ENCODE peak calls at places on chromosomes 11 and 22, in nine cellular contexts. One of them, this sample, is unnamed.

GRCh38 chr22:31891366-31892079 is 52.8 kb upstream of the YWHAH start:
- DNase-seq in NCI-H345: no peak
- DNase-seq in fibroblast of lung: peak
- DNase-seq in GM13977: no peak
- DNase-seq in stomach: no peak
- DNase-seq in GM04504: no peak
- DNase-seq in left lobe of liver: no peak
- DNase-seq in upper lobe of right lung: no peak
- DNase-seq in activated CD8-positive, alpha-beta T cell treated with anti-CD3 and anti-CD28 coated beads for 36 hours: no peak
- DNase-seq in this sample: no peak

GRCh38 chr11:33936745-33937612 is 45.1 kb upstream of the LMO2 start:
- DNase-seq in NCI-H345: peak
- DNase-seq in fibroblast of lung: peak
- DNase-seq in GM13977: no peak
- DNase-seq in stomach: no peak
- DNase-seq in GM04504: peak
- DNase-seq in left lobe of liver: peak
- DNase-seq in upper lobe of right lung: no peak
- DNase-seq in activated CD8-positive, alpha-beta T cell treated with anti-CD3 and anti-CD28 coated beads for 36 hours: no peak
- DNase-seq in this sample: no peak

GRCh38 chr11:92837595-92837994 is 131.9 kb upstream of the MTNR1B start:
- DNase-seq in NCI-H345: peak
- DNase-seq in fibroblast of lung: no peak
- DNase-seq in GM13977: no peak
- DNase-seq in stomach: no peak
- DNase-seq in GM04504: no peak
- DNase-seq in left lobe of liver: no peak
- DNase-seq in upper lobe of right lung: no peak
- DNase-seq in activated CD8-positive, alpha-beta T cell treated with anti-CD3 and anti-CD28 coated beads for 36 hours: no peak
- DNase-seq in this sample: no peak

GRCh38 chr11:9893474-9893873 is 229.6 kb downstream of the SWAP70 start:
- DNase-seq in NCI-H345: no peak
- DNase-seq in fibroblast of lung: peak
- DNase-seq in GM13977: no peak
- DNase-seq in stomach: no peak
- DNase-seq in GM04504: no peak
- DNase-seq in left lobe of liver: no peak
- DNase-seq in upper lobe of right lung: no peak
- DNase-seq in activated CD8-positive, alpha-beta T cell treated with anti-CD3 and anti-CD28 coated beads for 36 hours: no peak
- DNase-seq in this sample: no peak

GRCh38 chr11:123235117-123235686 is 40.2 kb upstream of the CLMP start:
- DNase-seq in NCI-H345: no peak
- DNase-seq in fibroblast of lung: no peak
- DNase-seq in GM13977: no peak
- DNase-seq in stomach: peak
- DNase-seq in GM04504: no peak
- DNase-seq in left lobe of liver: no peak
- DNase-seq in upper lobe of right lung: no peak
- DNase-seq in activated CD8-positive, alpha-beta T cell treated with anti-CD3 and anti-CD28 coated beads for 36 hours: peak
- DNase-seq in this sample: no peak

GRCh38 chr22:24978308-24978707 is 25.8 kb downstream of the KIAA1671 start:
- DNase-seq in NCI-H345: no peak
- DNase-seq in fibroblast of lung: no peak
- DNase-seq in GM13977: no peak
- DNase-seq in stomach: no peak
- DNase-seq in GM04504: no peak
- DNase-seq in left lobe of liver: no peak
- DNase-seq in upper lobe of right lung: no peak
- DNase-seq in activated CD8-positive, alpha-beta T cell treated with anti-CD3 and anti-CD28 coated beads for 36 hours: no peak
- DNase-seq in this sample: no peak

GRCh38 chr11:96152623-96153022 is 190.4 kb downstream of the MAML2 start:
- DNase-seq in NCI-H345: no peak
- DNase-seq in fibroblast of lung: peak
- DNase-seq in GM13977: no peak
- DNase-seq in stomach: no peak
- DNase-seq in GM04504: no peak
- DNase-seq in left lobe of liver: no peak
- DNase-seq in upper lobe of right lung: no peak
- DNase-seq in activated CD8-positive, alpha-beta T cell treated with anti-CD3 and anti-CD28 coated beads for 36 hours: no peak
- DNase-seq in this sample: peak

GRCh38 chr11:122267602-122268001 is 151.6 kb upstream of the BLID start:
- DNase-seq in NCI-H345: no peak
- DNase-seq in fibroblast of lung: peak
- DNase-seq in GM13977: no peak
- DNase-seq in stomach: no peak
- DNase-seq in GM04504: peak
- DNase-seq in left lobe of liver: no peak
- DNase-seq in upper lobe of right lung: no peak
- DNase-seq in activated CD8-positive, alpha-beta T cell treated with anti-CD3 and anti-CD28 coated beads for 36 hours: no peak
- DNase-seq in this sample: no peak

GRCh38 chr11:1005913-1006312 is 30.6 kb downstream of the MUC6 start:
- DNase-seq in NCI-H345: peak
- DNase-seq in fibroblast of lung: no peak
- DNase-seq in GM13977: no peak
- DNase-seq in stomach: peak
- DNase-seq in GM04504: no peak
- DNase-seq in left lobe of liver: no peak
- DNase-seq in upper lobe of right lung: no peak
- DNase-seq in activated CD8-positive, alpha-beta T cell treated with anti-CD3 and anti-CD28 coated beads for 36 hours: no peak
- DNase-seq in this sample: no peak

GRCh38 chr11:126115253-126115540 is 52.5 kb upstream of the CDON start:
- DNase-seq in NCI-H345: peak
- DNase-seq in fibroblast of lung: no peak
- DNase-seq in GM13977: no peak
- DNase-seq in stomach: peak
- DNase-seq in GM04504: no peak
- DNase-seq in left lobe of liver: peak
- DNase-seq in upper lobe of right lung: peak
- DNase-seq in activated CD8-positive, alpha-beta T cell treated with anti-CD3 and anti-CD28 coated beads for 36 hours: no peak
- DNase-seq in this sample: no peak

GRCh38 chr11:20154381-20154780 is 5.9 kb downstream of the DBX1 start:
- DNase-seq in NCI-H345: no peak
- DNase-seq in fibroblast of lung: peak
- DNase-seq in GM13977: no peak
- DNase-seq in stomach: no peak
- DNase-seq in GM04504: peak
- DNase-seq in left lobe of liver: no peak
- DNase-seq in upper lobe of right lung: no peak
- DNase-seq in activated CD8-positive, alpha-beta T cell treated with anti-CD3 and anti-CD28 coated beads for 36 hours: no peak
- DNase-seq in this sample: no peak

GRCh38 chr11:196786-197731 is 4.2 kb downstream of the SCGB1C1 start:
- DNase-seq in NCI-H345: no peak
- DNase-seq in fibroblast of lung: no peak
- DNase-seq in GM13977: no peak
- DNase-seq in stomach: peak
- DNase-seq in GM04504: no peak
- DNase-seq in left lobe of liver: peak
- DNase-seq in upper lobe of right lung: peak
- DNase-seq in activated CD8-positive, alpha-beta T cell treated with anti-CD3 and anti-CD28 coated beads for 36 hours: no peak
- DNase-seq in this sample: no peak

GRCh38 chr11:114082767-114083181 is 23.3 kb downstream of the ZBTB16 start:
- DNase-seq in NCI-H345: no peak
- DNase-seq in fibroblast of lung: no peak
- DNase-seq in GM13977: no peak
- DNase-seq in stomach: no peak
- DNase-seq in GM04504: no peak
- DNase-seq in left lobe of liver: peak
- DNase-seq in upper lobe of right lung: no peak
- DNase-seq in activated CD8-positive, alpha-beta T cell treated with anti-CD3 and anti-CD28 coated beads for 36 hours: no peak
- DNase-seq in this sample: no peak

GRCh38 chr11:11186249-11186648 is 166.8 kb downstream of the CSNK2A3 start:
- DNase-seq in NCI-H345: no peak
- DNase-seq in fibroblast of lung: peak
- DNase-seq in GM13977: no peak
- DNase-seq in stomach: no peak
- DNase-seq in GM04504: no peak
- DNase-seq in left lobe of liver: no peak
- DNase-seq in upper lobe of right lung: no peak
- DNase-seq in activated CD8-positive, alpha-beta T cell treated with anti-CD3 and anti-CD28 coated beads for 36 hours: no peak
- DNase-seq in this sample: no peak

GRCh38 chr22:19958083-19959042 is 16.7 kb upstream of the TXNRD2 start:
- DNase-seq in NCI-H345: no peak
- DNase-seq in fibroblast of lung: peak
- DNase-seq in GM13977: no peak
- DNase-seq in stomach: no peak
- DNase-seq in GM04504: peak
- DNase-seq in left lobe of liver: no peak
- DNase-seq in upper lobe of right lung: no peak
- DNase-seq in activated CD8-positive, alpha-beta T cell treated with anti-CD3 and anti-CD28 coated beads for 36 hours: no peak
- DNase-seq in this sample: no peak

GRCh38 chr11:17387280-17387679 is 1.2 kb downstream of the KCNJ11 start:
- DNase-seq in NCI-H345: no peak
- DNase-seq in fibroblast of lung: no peak
- DNase-seq in GM13977: no peak
- DNase-seq in stomach: no peak
- DNase-seq in GM04504: no peak
- DNase-seq in left lobe of liver: no peak
- DNase-seq in upper lobe of right lung: no peak
- DNase-seq in activated CD8-positive, alpha-beta T cell treated with anti-CD3 and anti-CD28 coated beads for 36 hours: no peak
- DNase-seq in this sample: no peak

GRCh38 chr11:67321313-67321871 is 18.1 kb downstream of the SSH3 start:
- DNase-seq in NCI-H345: no peak
- DNase-seq in fibroblast of lung: no peak
- DNase-seq in GM13977: no peak
- DNase-seq in stomach: no peak
- DNase-seq in GM04504: no peak
- DNase-seq in left lobe of liver: no peak
- DNase-seq in upper lobe of right lung: no peak
- DNase-seq in activated CD8-positive, alpha-beta T cell treated with anti-CD3 and anti-CD28 coated beads for 36 hours: no peak
- DNase-seq in this sample: no peak

GRCh38 chr11:130071211-130071712 is 1.6 kb downstream of the APLP2 start:
- DNase-seq in NCI-H345: no peak
- DNase-seq in fibroblast of lung: peak
- DNase-seq in GM13977: no peak
- DNase-seq in stomach: no peak
- DNase-seq in GM04504: no peak
- DNase-seq in left lobe of liver: no peak
- DNase-seq in upper lobe of right lung: no peak
- DNase-seq in activated CD8-positive, alpha-beta T cell treated with anti-CD3 and anti-CD28 coated beads for 36 hours: no peak
- DNase-seq in this sample: peak

GRCh38 chr11:112797653-112798293 is 163.4 kb upstream of the NCAM1 start:
- DNase-seq in NCI-H345: no peak
- DNase-seq in fibroblast of lung: peak
- DNase-seq in GM13977: peak
- DNase-seq in stomach: peak
- DNase-seq in GM04504: no peak
- DNase-seq in left lobe of liver: no peak
- DNase-seq in upper lobe of right lung: no peak
- DNase-seq in activated CD8-positive, alpha-beta T cell treated with anti-CD3 and anti-CD28 coated beads for 36 hours: peak
- DNase-seq in this sample: peak

GRCh38 chr22:27113211-27114030 is 456.0 kb downstream of the MIAT start:
- DNase-seq in NCI-H345: no peak
- DNase-seq in fibroblast of lung: peak
- DNase-seq in GM13977: no peak
- DNase-seq in stomach: peak
- DNase-seq in GM04504: peak
- DNase-seq in left lobe of liver: no peak
- DNase-seq in upper lobe of right lung: no peak
- DNase-seq in activated CD8-positive, alpha-beta T cell treated with anti-CD3 and anti-CD28 coated beads for 36 hours: peak
- DNase-seq in this sample: peak

GRCh38 chr11:112761911-112762685 is 199.1 kb upstream of the NCAM1 start:
- DNase-seq in NCI-H345: no peak
- DNase-seq in fibroblast of lung: no peak
- DNase-seq in GM13977: no peak
- DNase-seq in stomach: no peak
- DNase-seq in GM04504: no peak
- DNase-seq in left lobe of liver: no peak
- DNase-seq in upper lobe of right lung: no peak
- DNase-seq in activated CD8-positive, alpha-beta T cell treated with anti-CD3 and anti-CD28 coated beads for 36 hours: no peak
- DNase-seq in this sample: no peak

GRCh38 chr11:104813532-104813931 is 84.7 kb downstream of the CASP12 start:
- DNase-seq in NCI-H345: no peak
- DNase-seq in fibroblast of lung: no peak
- DNase-seq in GM13977: no peak
- DNase-seq in stomach: no peak
- DNase-seq in GM04504: no peak
- DNase-seq in left lobe of liver: no peak
- DNase-seq in upper lobe of right lung: no peak
- DNase-seq in activated CD8-positive, alpha-beta T cell treated with anti-CD3 and anti-CD28 coated beads for 36 hours: no peak
- DNase-seq in this sample: no peak

GRCh38 chr11:130211781-130212401 is 52.3 kb downstream of the ST14 start:
- DNase-seq in NCI-H345: no peak
- DNase-seq in fibroblast of lung: no peak
- DNase-seq in GM13977: peak
- DNase-seq in stomach: peak
- DNase-seq in GM04504: no peak
- DNase-seq in left lobe of liver: peak
- DNase-seq in upper lobe of right lung: peak
- DNase-seq in activated CD8-positive, alpha-beta T cell treated with anti-CD3 and anti-CD28 coated beads for 36 hours: no peak
- DNase-seq in this sample: no peak

GRCh38 chr22:30382340-30382739 is 4.9 kb downstream of the RNF215 start:
- DNase-seq in NCI-H345: no peak
- DNase-seq in fibroblast of lung: no peak
- DNase-seq in GM13977: no peak
- DNase-seq in stomach: no peak
- DNase-seq in GM04504: no peak
- DNase-seq in left lobe of liver: no peak
- DNase-seq in upper lobe of right lung: no peak
- DNase-seq in activated CD8-positive, alpha-beta T cell treated with anti-CD3 and anti-CD28 coated beads for 36 hours: no peak
- DNase-seq in this sample: no peak

GRCh38 chr11:2519879-2520735 is 75.3 kb downstream of the KCNQ1 start:
- DNase-seq in NCI-H345: no peak
- DNase-seq in fibroblast of lung: no peak
- DNase-seq in GM13977: no peak
- DNase-seq in stomach: peak
- DNase-seq in GM04504: no peak
- DNase-seq in left lobe of liver: peak
- DNase-seq in upper lobe of right lung: peak
- DNase-seq in activated CD8-positive, alpha-beta T cell treated with anti-CD3 and anti-CD28 coated beads for 36 hours: no peak
- DNase-seq in this sample: no peak

GRCh38 chr11:77374611-77375031 is 73.1 kb upstream of the GDPD4 start:
- DNase-seq in NCI-H345: no peak
- DNase-seq in fibroblast of lung: peak
- DNase-seq in GM13977: no peak
- DNase-seq in stomach: no peak
- DNase-seq in GM04504: no peak
- DNase-seq in left lobe of liver: no peak
- DNase-seq in upper lobe of right lung: no peak
- DNase-seq in activated CD8-positive, alpha-beta T cell treated with anti-CD3 and anti-CD28 coated beads for 36 hours: no peak
- DNase-seq in this sample: no peak

GRCh38 chr11:2258501-2259465 is 11.6 kb downstream of the ASCL2 start:
- DNase-seq in NCI-H345: no peak
- DNase-seq in fibroblast of lung: no peak
- DNase-seq in GM13977: no peak
- DNase-seq in stomach: peak
- DNase-seq in GM04504: no peak
- DNase-seq in left lobe of liver: no peak
- DNase-seq in upper lobe of right lung: no peak
- DNase-seq in activated CD8-positive, alpha-beta T cell treated with anti-CD3 and anti-CD28 coated beads for 36 hours: no peak
- DNase-seq in this sample: no peak

GRCh38 chr22:26894766-26895485 is 237.5 kb downstream of the MIAT start:
- DNase-seq in NCI-H345: peak
- DNase-seq in fibroblast of lung: peak
- DNase-seq in GM13977: no peak
- DNase-seq in stomach: no peak
- DNase-seq in GM04504: peak
- DNase-seq in left lobe of liver: no peak
- DNase-seq in upper lobe of right lung: no peak
- DNase-seq in activated CD8-positive, alpha-beta T cell treated with anti-CD3 and anti-CD28 coated beads for 36 hours: peak
- DNase-seq in this sample: no peak

GRCh38 chr11:73716153-73717056 is 44.5 kb downstream of the RAB6A start:
- DNase-seq in NCI-H345: no peak
- DNase-seq in fibroblast of lung: no peak
- DNase-seq in GM13977: peak
- DNase-seq in stomach: no peak
- DNase-seq in GM04504: no peak
- DNase-seq in left lobe of liver: no peak
- DNase-seq in upper lobe of right lung: no peak
- DNase-seq in activated CD8-positive, alpha-beta T cell treated with anti-CD3 and anti-CD28 coated beads for 36 hours: no peak
- DNase-seq in this sample: peak

GRCh38 chr11:19259487-19260345 is 19.0 kb upstream of the E2F8 start:
- DNase-seq in NCI-H345: peak
- DNase-seq in fibroblast of lung: peak
- DNase-seq in GM13977: peak
- DNase-seq in stomach: peak
- DNase-seq in GM04504: peak
- DNase-seq in left lobe of liver: peak
- DNase-seq in upper lobe of right lung: peak
- DNase-seq in activated CD8-positive, alpha-beta T cell treated with anti-CD3 and anti-CD28 coated beads for 36 hours: peak
- DNase-seq in this sample: peak

GRCh38 chr11:94131363-94132115 is 2.9 kb downstream of the PANX1 start:
- DNase-seq in NCI-H345: peak
- DNase-seq in fibroblast of lung: peak
- DNase-seq in GM13977: no peak
- DNase-seq in stomach: no peak
- DNase-seq in GM04504: no peak
- DNase-seq in left lobe of liver: no peak
- DNase-seq in upper lobe of right lung: no peak
- DNase-seq in activated CD8-positive, alpha-beta T cell treated with anti-CD3 and anti-CD28 coated beads for 36 hours: no peak
- DNase-seq in this sample: no peak

This sample was measured in globus pallidus.